ENCODE peak calls at places on chromosomes 16 and 17, in six cellular contexts. V is mammary epithelial cell, X is DND-41, P is neural progenitor cell, Z is HCT116, I is K562. F is an unnamed sample. For H3K4me1, the result is how much of the 10 kb centered on the place peaks cover.

GRCh38 chr16:68737730-68738590 is 868 bp downstream of the CDH1 start:
- DNase-seq in V (peak), X (no peak), P (peak), Z (no peak), I (no peak), F (peak)

GRCh38 chr17:1180958-1181768 is 1.4 kb upstream of the ABR start:
- DNase-seq in V (no peak), X (no peak), P (peak), Z (no peak), I (no peak), F (no peak)

GRCh38 chr17:80676564-80676963 is 131.9 kb downstream of the RPTOR start:
- DNase-seq in V (no peak), X (no peak), P (no peak), Z (no peak), I (no peak), F (no peak)

GRCh38 chr17:4966844-4967538 is 626 bp downstream of the SPAG7 start:
- DNase-seq in V (peak), X (peak), P (peak), Z (peak), I (peak), F (peak)

GRCh38 chr17:40086150-40087044 is 14.0 kb downstream of the NR1D1 start:
- DNase-seq in V (no peak), X (peak), P (peak), Z (no peak), I (peak), F (no peak)

GRCh38 chr16:569445-570254 is at the start of gene PIGQ:
- DNase-seq in V (peak), X (peak), P (peak), Z (no peak), I (peak), F (no peak)

GRCh38 chr17:40316571-40317344 is 7.8 kb downstream of the RARA start:
- DNase-seq in V (peak), X (no peak), P (peak), Z (peak), I (no peak), F (peak)

GRCh38 chr17:42322382-42323267 is 34.3 kb downstream of the STAT5A start:
- DNase-seq in V (peak), X (peak), P (peak), Z (peak), I (peak), F (peak)

DNA sequence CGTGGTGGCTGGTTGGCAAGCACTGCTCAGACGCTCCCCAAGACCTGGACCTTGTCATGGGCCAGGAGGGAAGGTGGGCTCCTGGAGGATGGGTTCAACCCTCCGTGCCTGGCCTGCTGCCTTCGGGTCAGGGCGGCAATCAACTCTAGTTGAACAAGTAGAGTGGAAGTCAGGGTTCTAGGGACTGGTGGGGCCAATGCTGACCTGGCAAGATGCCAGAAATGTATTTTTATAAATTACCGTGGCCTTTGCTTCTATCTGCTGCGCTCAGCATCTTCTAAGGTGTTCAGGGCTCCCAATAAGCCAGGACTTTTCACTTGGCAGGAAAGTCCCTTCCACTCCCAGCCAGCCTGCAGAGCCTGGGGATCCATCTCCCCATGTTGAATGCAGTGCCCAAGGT is 207.1 kb upstream of the N4BP1 start:
- DNase-seq in V (no peak), X (no peak), P (no peak), Z (no peak), I (no peak), F (no peak)
- TF ChIP-seq EZH2 in V (no peak), X (no peak), P (no peak), Z (no peak), I (no peak), F (no peak)

GRCh38 chr16:17290237-17290636 is 180.5 kb downstream of the XYLT1 start:
- DNase-seq in V (no peak), X (no peak), P (no peak), Z (no peak), I (no peak), F (no peak)
- H3K4me1 ChIP-seq in V (under half), X (under half), P (under half), Z (under half), I (under half), F (under half)

GRCh38 chr16:30615358-30616076 is 5.3 kb upstream of the ZNF689 start:
- DNase-seq in V (no peak), X (peak), P (peak), Z (peak), I (peak), F (peak)
- TF ChIP-seq CTCF in V (peak), X (peak), P (peak), Z (peak), I (peak), F (peak)

DNA sequence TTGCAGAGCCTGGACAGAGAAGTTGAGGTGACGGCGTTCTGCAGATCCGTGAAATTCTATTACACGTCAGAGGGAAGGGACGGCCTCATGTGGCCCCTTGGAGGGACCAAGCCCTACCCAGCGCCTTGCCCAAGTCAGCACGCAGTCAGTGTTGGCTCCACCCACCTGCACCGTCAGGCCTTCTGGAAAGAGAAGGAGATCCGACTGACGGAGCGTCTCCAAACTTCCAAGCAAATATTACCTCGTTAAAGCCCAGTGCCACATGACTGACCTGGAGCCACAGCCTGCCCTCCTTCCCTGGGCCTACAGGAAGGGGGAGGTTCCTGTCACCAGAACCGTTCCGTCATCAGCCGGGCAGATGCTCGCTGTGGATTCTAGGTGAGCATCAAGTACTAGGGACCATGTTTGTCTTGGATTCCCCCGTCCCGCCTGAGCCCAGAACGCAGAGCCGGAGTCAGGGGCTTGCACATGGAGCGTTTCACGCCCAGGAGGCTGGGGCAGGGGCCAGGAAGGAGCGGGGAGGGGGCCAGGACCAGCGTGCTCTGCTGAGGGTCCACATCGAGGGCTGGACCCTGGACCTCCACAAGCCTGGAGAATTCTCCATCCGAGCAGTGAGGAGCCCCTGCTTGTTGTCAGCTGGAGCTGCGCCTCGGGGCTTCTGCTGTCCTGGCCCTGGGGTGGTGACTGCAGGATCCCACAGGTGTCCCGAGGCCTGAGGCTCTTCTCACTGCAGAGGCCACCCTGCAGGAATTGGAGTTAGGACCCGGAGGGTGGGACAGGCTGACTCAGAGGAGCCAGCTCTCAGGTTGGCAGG is 22.6 kb upstream of the METRNL start:
- DNase-seq in V (no peak), X (no peak), P (peak), Z (no peak), I (no peak), F (no peak)
- TF ChIP-seq EZH2 in V (no peak), X (no peak), P (no peak), Z (no peak), I (no peak), F (no peak)

GRCh38 chr17:30915833-30916611 is 5.7 kb upstream of the ADAP2 start:
- DNase-seq in V (no peak), X (no peak), P (no peak), Z (no peak), I (no peak), F (no peak)

GRCh38 chr17:30908717-30909420 is 2.8 kb upstream of the TEFM start:
- DNase-seq in V (no peak), X (no peak), P (no peak), Z (no peak), I (no peak), F (no peak)

GRCh38 chr17:30917050-30917449 is 4.7 kb upstream of the ADAP2 start:
- DNase-seq in V (no peak), X (no peak), P (no peak), Z (no peak), I (no peak), F (no peak)

DNA sequence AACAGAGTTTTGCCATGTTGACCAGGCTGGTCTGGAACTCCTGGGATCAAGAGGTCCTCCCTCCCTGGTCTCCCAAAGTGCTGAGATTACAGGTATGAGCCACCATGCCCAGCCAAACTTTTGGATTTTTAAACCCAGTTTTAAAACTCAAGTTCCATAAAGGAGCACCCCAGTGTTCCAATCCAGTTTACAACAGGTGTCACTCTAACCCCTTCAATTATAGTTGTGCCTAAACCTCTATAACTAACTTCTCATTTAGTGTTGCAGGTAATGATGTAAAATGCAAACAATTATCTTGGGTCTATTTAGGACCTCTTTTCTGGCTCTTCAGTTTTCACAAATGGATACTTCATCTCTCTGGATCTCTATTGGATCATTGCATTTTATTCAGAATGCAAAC is 7.8 kb upstream of the ADAP2 start:
- DNase-seq in V (no peak), X (no peak), P (no peak), Z (no peak), I (no peak), F (no peak)
- H3K4me1 ChIP-seq in V (under half), X (under half), P (under half), Z (under half), I (under half), F (under half)

GRCh38 chr17:7825206-7825980 is 8.6 kb upstream of the KDM6B start:
- DNase-seq in V (no peak), X (no peak), P (peak), Z (no peak), I (peak), F (no peak)
- TF ChIP-seq CTCF in V (peak), X (peak), P (peak), Z (no peak), I (peak), F (no peak)

DNA sequence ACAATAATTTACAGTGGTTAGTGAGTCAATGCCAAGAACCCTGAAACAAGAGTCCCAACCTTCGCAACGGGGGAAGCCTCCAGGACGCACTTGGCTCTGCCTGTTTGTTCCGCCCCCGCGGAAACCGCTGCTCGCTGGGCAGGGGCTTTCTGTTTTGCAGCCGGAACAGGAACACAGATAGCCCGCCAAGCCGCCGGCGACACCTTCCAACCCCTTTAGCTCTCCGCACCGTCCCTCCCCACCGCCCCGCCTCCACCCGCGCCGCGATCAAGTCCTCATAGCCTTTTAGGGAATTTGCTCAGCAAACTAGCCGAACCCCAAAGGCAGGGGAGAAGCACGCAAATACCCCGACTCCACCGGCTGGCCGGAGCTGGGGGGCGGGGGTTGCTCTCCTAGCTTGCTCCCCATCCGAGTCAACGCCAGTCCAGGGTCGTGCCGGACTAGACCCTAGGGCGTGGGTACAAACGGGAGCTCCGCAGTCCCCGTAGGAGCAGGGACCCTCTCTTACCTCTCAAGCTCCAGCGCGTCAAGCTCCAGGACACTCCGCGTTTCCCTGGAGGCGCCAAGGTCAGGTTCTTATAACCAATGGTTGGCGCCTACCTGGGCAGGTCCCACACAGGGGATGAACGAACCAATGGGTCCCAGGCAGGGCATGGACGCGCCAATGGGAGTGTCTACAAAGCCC is at the start of gene SLFN13:
- DNase-seq in V (peak), X (peak), P (peak), Z (no peak), I (peak), F (peak)
- TF ChIP-seq EZH2 in V (no peak), X (no peak), P (peak), Z (no peak), I (no peak), F (no peak)

GRCh38 chr16:66523861-66524354 is 26.0 kb downstream of the TK2 start:
- DNase-seq in V (no peak), X (peak), P (no peak), Z (no peak), I (no peak), F (no peak)

GRCh38 chr16:66524601-66525164 is 25.2 kb downstream of the TK2 start:
- DNase-seq in V (no peak), X (peak), P (no peak), Z (no peak), I (peak), F (no peak)

GRCh38 chr16:66522816-66523590 is 26.9 kb downstream of the TK2 start:
- DNase-seq in V (no peak), X (no peak), P (no peak), Z (no peak), I (no peak), F (no peak)

GRCh38 chr16:66528294-66528693 is 21.6 kb downstream of the TK2 start:
- DNase-seq in V (no peak), X (no peak), P (no peak), Z (no peak), I (no peak), F (no peak)

DNA sequence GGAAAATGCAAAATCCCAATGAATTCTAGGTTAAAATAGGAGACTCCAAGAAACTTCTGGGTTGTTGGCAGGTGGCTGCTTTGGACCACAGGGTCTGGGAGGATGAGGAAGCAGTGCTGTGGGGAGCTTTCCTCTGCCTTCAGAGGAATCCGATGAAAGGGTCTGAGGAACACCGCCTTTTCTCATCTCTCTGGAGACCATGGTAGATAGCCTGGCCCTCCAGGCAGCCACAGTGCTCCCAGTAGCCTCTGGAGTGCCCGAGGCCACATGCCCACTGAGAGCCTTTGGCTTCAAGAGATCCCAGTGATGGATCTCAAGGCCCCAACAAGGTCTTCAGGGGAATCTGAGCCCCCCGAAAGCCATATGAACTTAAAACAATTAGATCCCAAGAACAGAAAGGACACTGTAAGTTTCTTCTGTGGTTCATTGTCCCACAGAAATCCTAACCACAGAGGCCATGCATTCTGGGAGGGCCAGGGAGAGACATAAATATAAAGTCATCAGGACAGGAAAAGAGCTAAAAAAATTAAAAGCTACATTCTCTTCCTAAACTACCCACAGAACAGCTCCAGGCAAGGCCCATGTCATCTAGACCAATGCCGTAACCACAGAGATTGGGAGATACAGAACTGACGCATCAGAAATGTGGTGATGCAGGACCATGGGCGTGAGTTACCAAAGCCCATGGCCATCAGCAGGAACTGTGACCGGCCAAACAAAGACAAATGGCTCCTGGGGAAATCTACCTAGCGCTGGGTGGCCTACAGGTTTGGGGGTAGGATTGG is 24.3 kb downstream of the TK2 start:
- DNase-seq in V (peak), X (no peak), P (no peak), Z (no peak), I (no peak), F (peak)
- H3K4me1 ChIP-seq in V (half or more), X (half or more), P (under half), Z (under half), I (under half), F (under half)

F was measured in PC-9.